ENCODE peak calls at places on chromosomes 4 and X, in ten cellular contexts. H is KG1, F is substantia nigra, B is mucosa of gallbladder, K is aorta, T is NCI-H2107, W is mesendoderm, J is kidney tubule cell, N is HepG2, C is GM10248. Y is an unnamed sample.

GRCh38 chr4:172202480-172203076 is 389.4 kb downstream of the GALNTL6 start:
- DNase-seq in C (peak), K (no peak), H (peak), F (no peak), N (peak), W (peak), T (peak), J (peak), B (no peak), Y (peak)

GRCh38 chrX:16882188-16882587 is 12.0 kb upstream of the RBBP7 start:
- DNase-seq in T (peak), F (no peak), H (no peak), W (no peak), C (peak), B (peak), J (peak), N (no peak), K (no peak), Y (no peak)

GRCh38 chrX:47093248-47093647 is 15.0 kb downstream of the RGN start:
- DNase-seq in F (no peak), C (no peak), K (no peak), H (no peak), N (no peak), J (peak), W (no peak), T (peak), B (no peak), Y (no peak)

GRCh38 chrX:151458824-151459223 is 61.8 kb downstream of the VMA21 start:
- DNase-seq in J (peak), C (no peak), K (no peak), H (no peak), N (peak), B (no peak), T (no peak), F (no peak), W (peak), Y (peak)

GRCh38 chr4:15956179-15956850 is 6.7 kb downstream of the FGFBP2 start:
- DNase-seq in F (peak), J (peak), T (peak), C (peak), K (peak), N (peak), H (peak), B (peak), W (peak), Y (peak)

GRCh38 chrX:17591741-17592110 is 145.6 kb upstream of the SCML1 start:
- DNase-seq in H (no peak), N (no peak), F (no peak), C (no peak), B (no peak), T (no peak), K (no peak), W (no peak), J (peak), Y (peak)

GRCh38 chrX:52608961-52609360 is 45.7 kb downstream of the SSX7 start:
- DNase-seq in J (peak), K (no peak), C (no peak), B (no peak), T (no peak), F (no peak), H (no peak), N (no peak), W (no peak), Y (peak)

GRCh38 chrX:122119361-122119760 is 1064.7 kb upstream of the GRIA3 start:
- DNase-seq in H (no peak), B (no peak), F (no peak), T (no peak), K (no peak), C (no peak), N (no peak), W (no peak), J (no peak), Y (no peak)

GRCh38 chrX:16125520-16126149 is 2.3 kb downstream of the GRPR start:
- DNase-seq in N (no peak), C (no peak), H (no peak), T (no peak), B (no peak), K (no peak), F (no peak), W (no peak), J (no peak), Y (no peak)

GRCh38 chrX:20244936-20245335 is 21.8 kb downstream of the RPS6KA3 start:
- DNase-seq in T (no peak), B (no peak), K (no peak), F (no peak), J (no peak), H (no peak), C (no peak), N (no peak), W (no peak), Y (no peak)

GRCh38 chr4:148355442-148356123 is 86.6 kb downstream of the NR3C2 start:
- DNase-seq in T (no peak), K (no peak), J (peak), F (no peak), C (no peak), N (no peak), B (no peak), W (no peak), H (no peak), Y (no peak)

GRCh38 chrX:91434351-91435168 is at the start of gene PABPC5:
- DNase-seq in N (no peak), B (peak), F (peak), W (peak), K (peak), T (no peak), H (no peak), J (peak), C (no peak), Y (peak)

GRCh38 chrX:14497184-14497666 is 32.1 kb upstream of the GLRA2 start:
- DNase-seq in F (no peak), H (peak), C (peak), B (no peak), K (no peak), T (no peak), W (no peak), J (peak), N (no peak), Y (no peak)

GRCh38 chr4:62302710-62303109 is 1102.6 kb downstream of the ADGRL3 start:
- DNase-seq in J (no peak), B (no peak), W (peak), K (no peak), H (no peak), F (no peak), N (no peak), C (no peak), T (no peak), Y (no peak)

GRCh38 chr4:177547985-177548384 is 105.7 kb upstream of the AGA start:
- DNase-seq in W (no peak), T (no peak), B (no peak), J (no peak), C (no peak), K (no peak), N (no peak), F (no peak), H (no peak), Y (no peak)

GRCh38 chrX:73812256-73812655 is 249.3 kb downstream of the CHIC1 start:
- DNase-seq in N (no peak), F (no peak), T (no peak), K (no peak), C (no peak), J (peak), W (no peak), H (no peak), B (no peak), Y (no peak)

GRCh38 chrX:109871489-109871888 is 131.4 kb upstream of the TMEM164 start:
- DNase-seq in F (no peak), W (no peak), T (no peak), J (no peak), B (no peak), H (no peak), K (no peak), N (no peak), C (no peak), Y (no peak)

GRCh38 chr4:178027796-178028195 is 585.6 kb upstream of the AGA start:
- DNase-seq in H (no peak), J (no peak), T (no peak), W (no peak), F (no peak), K (no peak), C (no peak), N (no peak), B (no peak), Y (no peak)

GRCh38 chrX:270848-271367 is 10.3 kb upstream of the PLCXD1 start:
- DNase-seq in J (no peak), F (no peak), T (no peak), H (no peak), B (no peak), K (peak), C (no peak), W (no peak), N (no peak), Y (no peak)

GRCh38 chr4:182879913-182880312 is 37.3 kb downstream of the DCTD start:
- DNase-seq in W (no peak), K (no peak), H (no peak), C (no peak), T (no peak), B (no peak), N (no peak), F (no peak), J (no peak), Y (no peak)

GRCh38 chr4:87659247-87659931 is 9.3 kb downstream of the DMP1 start:
- DNase-seq in N (no peak), W (peak), H (no peak), T (no peak), C (no peak), J (peak), B (no peak), K (no peak), F (no peak), Y (peak)

GRCh38 chr4:114287079-114287696 is 307.7 kb upstream of the ARSJ start:
- DNase-seq in N (peak), H (no peak), C (no peak), K (no peak), F (no peak), W (no peak), J (peak), B (peak), T (no peak), Y (no peak)

GRCh38 chrX:11117751-11118150 is 6.6 kb downstream of the HCCS start:
- DNase-seq in B (no peak), W (no peak), T (no peak), N (no peak), C (no peak), J (peak), H (no peak), F (no peak), K (no peak), Y (no peak)

GRCh38 chr4:116636917-116637316 is 448.5 kb downstream of the TRAM1L1 start:
- DNase-seq in J (no peak), H (no peak), T (no peak), F (no peak), W (no peak), C (peak), N (no peak), K (no peak), B (no peak), Y (no peak)

GRCh38 chrX:31036895-31037294 is 34.9 kb downstream of the FTHL17 start:
- DNase-seq in W (peak), K (peak), J (peak), H (no peak), B (peak), F (no peak), N (peak), C (peak), T (no peak), Y (no peak)

GRCh38 chrX:1400731-1401471 is 9.0 kb upstream of the SLC25A6 start:
- DNase-seq in J (no peak), F (no peak), K (peak), H (no peak), N (peak), T (no peak), W (peak), C (no peak), B (no peak), Y (no peak)

GRCh38 chr4:169014581-169014980 is 4.5 kb upstream of the CBR4 start:
- DNase-seq in K (no peak), C (no peak), N (no peak), H (no peak), J (peak), T (no peak), B (no peak), F (no peak), W (no peak), Y (no peak)

GRCh38 chr4:26741491-26741871 is 119.2 kb upstream of the STIM2 start:
- DNase-seq in F (no peak), B (no peak), H (no peak), W (no peak), C (no peak), J (no peak), T (no peak), K (no peak), N (no peak), Y (no peak)

GRCh38 chr4:159446266-159446976 is 343.5 kb downstream of the RAPGEF2 start:
- DNase-seq in C (peak), T (peak), B (peak), W (peak), K (no peak), F (peak), H (peak), J (peak), N (peak), Y (peak)

GRCh38 chrX:37781808-37782207 is 1.9 kb downstream of the CYBB start:
- DNase-seq in B (no peak), F (no peak), J (no peak), W (no peak), H (no peak), C (no peak), T (no peak), K (no peak), N (no peak), Y (no peak)

GRCh38 chrX:350148-350533 is 31.5 kb upstream of the GTPBP6 start:
- DNase-seq in C (no peak), W (no peak), K (peak), N (no peak), H (no peak), T (no peak), F (no peak), J (no peak), B (no peak), Y (no peak)

GRCh38 chrX:78514852-78515251 is 144.3 kb downstream of the RTL3 start:
- DNase-seq in B (no peak), K (no peak), W (peak), H (no peak), T (no peak), F (no peak), N (no peak), J (peak), C (no peak), Y (peak)

GRCh38 chr4:3838437-3839380 is 72.5 kb downstream of the ADRA2C start:
- DNase-seq in K (peak), B (no peak), J (no peak), F (no peak), C (no peak), T (no peak), N (no peak), H (no peak), W (no peak), Y (no peak)

GRCh38 chr4:99857302-99857701 is 36.9 kb downstream of the LAMTOR3 start:
- DNase-seq in F (no peak), N (no peak), T (no peak), C (no peak), W (no peak), J (no peak), K (no peak), B (no peak), H (peak), Y (no peak)

GRCh38 chr4:102723511-102723910 is 37.3 kb downstream of the MANBA start:
- DNase-seq in C (no peak), B (no peak), J (no peak), H (no peak), T (no peak), K (no peak), W (no peak), N (no peak), F (no peak), Y (no peak)

GRCh38 chr4:8316911-8317351 is 47.4 kb downstream of the HTRA3 start:
- DNase-seq in T (no peak), W (no peak), J (no peak), B (no peak), N (no peak), F (no peak), K (peak), C (no peak), H (no peak), Y (no peak)

GRCh38 chrX:39335447-39336235 is 534.4 kb downstream of the MID1IP1 start:
- DNase-seq in W (no peak), N (no peak), H (no peak), K (no peak), B (peak), C (no peak), J (no peak), T (peak), F (no peak), Y (no peak)

GRCh38 chrX:40778861-40779575 is 43.7 kb upstream of the MED14 start:
- DNase-seq in T (no peak), W (no peak), B (no peak), C (no peak), K (no peak), J (peak), H (no peak), N (no peak), F (no peak), Y (peak)

GRCh38 chr4:2060578-2061207 is 1.6 kb downstream of the NAT8L start:
- DNase-seq in W (peak), B (no peak), N (no peak), H (no peak), K (peak), J (peak), F (no peak), T (no peak), C (no peak), Y (no peak)

GRCh38 chr4:56817840-56818491 is 3.5 kb downstream of the SPINK2 start:
- DNase-seq in H (no peak), N (no peak), B (no peak), K (no peak), T (no peak), J (peak), W (no peak), F (no peak), C (peak), Y (no peak)

Y was measured in kidney glomerular epithelial cell.